ENCODE peak calls at places on chromosomes 16 and 17, in nine cellular contexts. T is cardiac fibroblast; F is CD8-positive, alpha-beta memory T cell; M is smooth muscle cell of the brain vasculature; D is left lung; W is iPS DF 6.9; G is stimulated activated CD8-positive, alpha-beta memory T cell treated with anti-CD3 and anti-CD28 coated beads, Interleukin-7, amount 100 ng/mL, for 1 hour; V is stimulated activated CD4-positive, alpha-beta T cell treated with anti-CD3 and anti-CD28 coated beads, Interleukin-1b, Interleukin-23, amount 100 ng/mL, for 24 hours; S is fibroblast of villous mesenchyme. O is an unnamed sample.
A peak's percentile ranks its signal among the peaks of the same experiment; 100 is the strongest.

GRCh38 chr16:73063854-73064226 is 15.9 kb upstream of the ZFHX3 start:
- DNase-seq in S (no peak), F (no peak), M (no peak), V (no peak), G (no peak), W (no peak), T (no peak), D (no peak), O (no peak)

GRCh38 chr16:67961551-67961957 is 6.9 kb downstream of the SLC12A4 start:
- DNase-seq in T (no peak), M (no peak), D (peak; percentile 72), G (no peak), V (no peak), F (no peak), W (no peak), S (no peak), O (no peak)

GRCh38 chr16:81752225-81752875 is 26.7 kb upstream of the PLCG2 start:
- DNase-seq in W (no peak), S (no peak), V (no peak), M (no peak), F (no peak), T (peak; percentile 18), G (no peak), D (peak; percentile 87), O (no peak)

GRCh38 chr17:19331553-19332245 is 30.8 kb downstream of the B9D1 start:
- DNase-seq in T (no peak), S (peak; percentile 16), F (no peak), M (no peak), G (no peak), D (no peak), W (no peak), V (no peak), O (peak; percentile 55)

GRCh38 chr16:78684040-78684611 is 584.7 kb downstream of the WWOX start:
- DNase-seq in F (no peak), G (no peak), D (no peak), W (no peak), T (peak; percentile 89), M (no peak), V (no peak), S (peak; percentile 98), O (peak; percentile 95)

GRCh38 chr17:7063518-7064094 is 16.4 kb downstream of the CLEC10A start:
- DNase-seq in D (no peak), W (no peak), M (no peak), S (no peak), T (peak; percentile 29), F (no peak), V (no peak), G (no peak), O (peak; percentile 46)

GRCh38 chr17:61397086-61397842 is 2.4 kb upstream of the TBX2 start:
- DNase-seq in T (peak; percentile 57), S (peak; percentile 66), V (no peak), G (no peak), F (peak; percentile 33), W (no peak), M (no peak), D (no peak), O (peak; percentile 42)

GRCh38 chr16:87765473-87765775 is 362 bp downstream of the KLHDC4 start:
- DNase-seq in M (no peak), V (no peak), W (no peak), D (peak; percentile 42), S (no peak), F (peak; percentile 88), T (no peak), G (no peak), O (no peak)

GRCh38 chr16:1426734-1427451 is 4.0 kb upstream of the PERCC1 start:
- DNase-seq in T (no peak), M (no peak), S (no peak), W (no peak), G (no peak), D (no peak), F (no peak), V (no peak), O (no peak)

GRCh38 chr16:25009822-25010221 is 5.3 kb downstream of the ARHGAP17 start:
- DNase-seq in F (no peak), S (peak; percentile 72), M (no peak), G (no peak), V (no peak), T (no peak), W (no peak), D (peak; percentile 68), O (no peak)

GRCh38 chr17:76274559-76274956 is 9.4 kb downstream of the UBALD2 start:
- DNase-seq in F (no peak), M (no peak), S (no peak), T (no peak), V (no peak), G (no peak), D (no peak), W (no peak), O (no peak)

GRCh38 chr16:77468831-77469230 is 34.0 kb upstream of the ADAMTS18 start:
- DNase-seq in V (no peak), T (no peak), W (no peak), F (no peak), M (no peak), G (no peak), D (no peak), S (no peak), O (no peak)

GRCh38 chr16:77564791-77565390 is 130.1 kb upstream of the ADAMTS18 start:
- DNase-seq in S (peak; percentile 21), D (no peak), V (no peak), M (no peak), G (no peak), F (no peak), W (no peak), T (peak; percentile 59), O (peak; percentile 50)

GRCh38 chr16:9521749-9522370 is 430.4 kb downstream of the HAPSTR1 start:
- DNase-seq in W (no peak), T (no peak), V (no peak), S (no peak), D (no peak), F (no peak), G (no peak), M (no peak), O (no peak)

GRCh38 chr16:57867000-57867561 is 64.8 kb upstream of the KIFC3 start:
- DNase-seq in D (no peak), W (no peak), G (no peak), F (no peak), M (no peak), T (no peak), V (no peak), S (no peak), O (no peak)

GRCh38 chr16:49564577-49565224 is 191.1 kb downstream of the C16orf78 start:
- DNase-seq in M (peak; percentile 47), S (no peak), D (no peak), V (no peak), W (no peak), T (no peak), F (no peak), G (no peak), O (no peak)

GRCh38 chr17:9512323-9513168 is 63.1 kb downstream of the STX8 start:
- DNase-seq in W (no peak), M (peak; percentile 17), F (no peak), T (peak; percentile 86), G (no peak), V (no peak), S (peak; percentile 73), D (no peak), O (peak; percentile 81)

GRCh38 chr17:76725580-76726230 is 701 bp downstream of the JMJD6 start:
- DNase-seq in T (peak; percentile 56), M (no peak), V (peak; percentile 59), D (peak; percentile 84), S (peak; percentile 72), W (no peak), F (peak; percentile 90), G (peak; percentile 38), O (peak; percentile 59)

GRCh38 chr16:29023279-29024278 is 38.7 kb downstream of the LAT start:
- DNase-seq in S (no peak), W (no peak), F (peak; percentile 47), M (no peak), V (no peak), D (no peak), T (peak; percentile 29), G (no peak), O (peak; percentile 11)

GRCh38 chr16:84357191-84357651 is 11.1 kb upstream of the ATP2C2 start:
- DNase-seq in F (no peak), V (no peak), T (peak; percentile 41), S (no peak), D (no peak), M (no peak), W (no peak), G (no peak), O (peak; percentile 69)

GRCh38 chr17:9672266-9672665 is 26.9 kb downstream of the USP43 start:
- DNase-seq in D (no peak), T (no peak), S (peak; percentile 41), M (no peak), G (no peak), V (no peak), W (no peak), F (no peak), O (peak; percentile 50)

O was measured in amniotic epithelial cell.